ENCODE peak calls at places on chromosomes 5 and 9, in eight cellular contexts. P, N, H, Y, W, S, G and R are unnamed samples.

GRCh38 chr5:53490747-53491146 is 10.3 kb downstream of the FST start:
- DNase-seq in P (no peak), N (peak; percentile 87), H (no peak), Y (no peak), W (no peak), S (no peak), G (peak; percentile 77), R (no peak)

GRCh38 chr5:179930788-179931473 is 23.2 kb upstream of the TBC1D9B start:
- DNase-seq in P (no peak), N (no peak), H (no peak), Y (no peak), W (no peak), S (no peak), G (no peak), R (no peak)

GRCh38 chr9:109705515-109705914 is 74.5 kb upstream of the PALM2AKAP2 start:
- DNase-seq in P (no peak), N (peak; percentile 69), H (no peak), Y (no peak), W (no peak), S (no peak), G (no peak), R (peak; percentile 64)

GRCh38 chr9:108831496-108832178 is 24.1 kb downstream of the ACTL7B start:
- DNase-seq in P (no peak), N (no peak), H (no peak), Y (no peak), W (no peak), S (no peak), G (no peak), R (no peak)

GRCh38 chr5:102818934-102819333 is 63.8 kb downstream of the PAM start:
- DNase-seq in P (no peak), N (no peak), H (no peak), Y (no peak), W (no peak), S (no peak), G (no peak), R (no peak)

GRCh38 chr9:35114921-35115341 is 731 bp downstream of the ATOSB start:
- DNase-seq in P (no peak), N (no peak), H (no peak), Y (no peak), W (no peak), S (peak; percentile 48), G (peak; percentile 45), R (no peak)

GRCh38 chr5:157761690-157762611 is 18.4 kb downstream of the LSM11 start:
- DNase-seq in P (peak; percentile 81), N (peak; percentile 72), H (peak; percentile 35), Y (peak; percentile 34), W (no peak), S (peak; percentile 73), G (peak; percentile 53), R (no peak)

GRCh38 chr5:35246928-35247644 is 16.8 kb upstream of the PRLR start:
- DNase-seq in P (peak; percentile 76), N (no peak), H (no peak), Y (no peak), W (peak; percentile 78), S (no peak), G (peak; percentile 15), R (no peak)

GRCh38 chr5:151427258-151427657 is 20.1 kb upstream of the SLC36A1 start:
- DNase-seq in P (no peak), N (no peak), H (no peak), Y (peak; percentile 53), W (no peak), S (peak; percentile 83), G (no peak), R (no peak)

GRCh38 chr9:4837768-4838546 is 45.2 kb downstream of the RCL1 start:
- DNase-seq in P (no peak), N (peak; percentile 93), H (no peak), Y (no peak), W (no peak), S (no peak), G (peak; percentile 90), R (peak; percentile 53)

GRCh38 chr5:140672455-140673186 is 755 bp downstream of the DND1 start:
- DNase-seq in P (no peak), N (no peak), H (no peak), Y (no peak), W (peak; percentile 22), S (no peak), G (no peak), R (no peak)

GRCh38 chr9:84782228-84782866 is 112.8 kb downstream of the NTRK2 start:
- DNase-seq in P (no peak), N (peak; percentile 9), H (no peak), Y (no peak), W (no peak), S (no peak), G (no peak), R (no peak)

GRCh38 chr9:127974002-127974768 is 6.6 kb downstream of the EEIG1 start:
- DNase-seq in P (peak; percentile 91), N (no peak), H (no peak), Y (no peak), W (peak; percentile 32), S (no peak), G (no peak), R (no peak)

GRCh38 chr5:110476164-110476563 is 250.3 kb downstream of the TMEM232 start:
- DNase-seq in P (no peak), N (no peak), H (no peak), Y (no peak), W (no peak), S (no peak), G (no peak), R (no peak)

GRCh38 chr9:29214162-29214520 is 1640.9 kb upstream of the C9orf72 start:
- DNase-seq in P (peak; percentile 81), N (no peak), H (peak; percentile 47), Y (no peak), W (peak; percentile 13), S (peak; percentile 13), G (no peak), R (no peak)

GRCh38 chr5:1112596-1113331 is 901 bp upstream of the SLC12A7 start:
- DNase-seq in P (no peak), N (no peak), H (no peak), Y (no peak), W (peak; percentile 65), S (no peak), G (no peak), R (no peak)

GRCh38 chr9:7770102-7770501 is 29.5 kb downstream of the DMAC1 start:
- DNase-seq in P (peak; percentile 11), N (no peak), H (no peak), Y (no peak), W (no peak), S (no peak), G (no peak), R (no peak)

GRCh38 chr9:113567361-113568080 is 104.0 kb downstream of the RGS3 start:
- DNase-seq in P (no peak), N (no peak), H (no peak), Y (no peak), W (no peak), S (no peak), G (no peak), R (no peak)

GRCh38 chr9:89458768-89459496 is 39.0 kb downstream of the SEMA4D start:
- DNase-seq in P (no peak), N (no peak), H (no peak), Y (no peak), W (no peak), S (no peak), G (no peak), R (no peak)

GRCh38 chr5:179994622-179995323 is 76.8 kb downstream of the RNF130 start:
- DNase-seq in P (no peak), N (no peak), H (no peak), Y (no peak), W (no peak), S (no peak), G (no peak), R (no peak)

GRCh38 chr5:122463221-122463620 is 151.2 kb downstream of the SNCAIP start:
- DNase-seq in P (no peak), N (peak; percentile 87), H (no peak), Y (no peak), W (no peak), S (no peak), G (peak; percentile 65), R (no peak)